ENCODE peak calls at places on chromosomes 1 and 21, in nine cellular contexts. P is mammary epithelial cell; A is stimulated activated CD8-positive, alpha-beta memory T cell treated with anti-CD3 and anti-CD28 coated beads, Interleukin-4, amount 100 ng/mL, for 4 hours; R is caudate nucleus; C is neural crest cell; N is NCI-H1105; M is T-helper 1 cell; I is NCI-H774; E is NCI-H748 treated with DMSO at 0.1 percent for 48 hours. B is an unnamed sample.

GRCh38 chr1:9653783-9654517 is 2.4 kb downstream of the PIK3CD start:
- DNase-seq in C (no peak), R (no peak), P (no peak), N (no peak), A (no peak), M (no peak), E (no peak), I (no peak), B (no peak)

GRCh38 chr1:20386682-20387081 is 96.0 kb downstream of the VWA5B1 start:
- DNase-seq in I (no peak), E (no peak), R (peak), C (no peak), P (no peak), N (peak), M (no peak), A (no peak), B (no peak)

GRCh38 chr1:37989381-37989930 is 366 bp downstream of the SF3A3 start:
- DNase-seq in P (peak), N (no peak), M (no peak), C (no peak), E (no peak), A (no peak), R (no peak), I (peak), B (peak)

GRCh38 chr1:234835239-234835638 is 225.3 kb upstream of the IRF2BP2 start:
- DNase-seq in N (no peak), A (no peak), P (no peak), E (no peak), I (no peak), C (no peak), M (no peak), R (no peak), B (no peak)

GRCh38 chr1:30929135-30929889 is 20.8 kb upstream of the SDC3 start:
- DNase-seq in P (peak), M (no peak), R (no peak), N (peak), I (peak), E (no peak), A (no peak), C (peak), B (peak)

GRCh38 chr1:16944038-16944437 is 22.3 kb downstream of the CROCC start:
- DNase-seq in I (no peak), N (no peak), M (no peak), P (no peak), A (no peak), E (no peak), C (no peak), R (no peak), B (no peak)

GRCh38 chr1:85581138-85581801 is 709 bp downstream of the CCN1 start:
- DNase-seq in P (peak), I (peak), R (no peak), N (peak), C (peak), A (no peak), E (peak), M (no peak), B (peak)

GRCh38 chr21:35989185-35989735 is 71.1 kb downstream of the SETD4 start:
- DNase-seq in R (no peak), C (no peak), M (no peak), N (no peak), I (no peak), E (no peak), P (peak), A (no peak), B (no peak)

GRCh38 chr1:169676001-169676400 is 35.4 kb downstream of the SELL start:
- DNase-seq in C (no peak), M (no peak), I (no peak), E (no peak), P (peak), A (no peak), N (no peak), R (no peak), B (no peak)

GRCh38 chr1:230905733-230906132 is 37.4 kb upstream of the C1orf198 start:
- DNase-seq in A (no peak), M (no peak), I (no peak), N (no peak), E (no peak), R (no peak), C (no peak), P (no peak), B (no peak)

GRCh38 chr1:222441006-222441620 is 106.8 kb downstream of the HHIPL2 start:
- DNase-seq in M (no peak), I (no peak), A (no peak), P (no peak), R (no peak), N (no peak), E (no peak), C (no peak), B (no peak)

GRCh38 chr1:161727343-161727924 is 6.1 kb downstream of the FCRLB start:
- DNase-seq in I (no peak), A (peak), E (no peak), C (no peak), P (peak), N (no peak), R (no peak), M (no peak), B (no peak)

GRCh38 chr1:71656902-71657301 is 576.1 kb upstream of the ZRANB2 start:
- DNase-seq in P (no peak), A (no peak), C (no peak), N (no peak), I (no peak), E (no peak), R (no peak), M (no peak), B (no peak)

GRCh38 chr1:206772228-206773002 is at the start of gene IL10:
- DNase-seq in N (no peak), E (no peak), C (no peak), I (no peak), M (no peak), P (no peak), A (no peak), R (peak), B (no peak)

GRCh38 chr1:152143147-152143845 is 15.7 kb downstream of the RPTN start:
- DNase-seq in I (no peak), M (no peak), C (no peak), N (no peak), A (no peak), P (no peak), E (no peak), R (no peak), B (no peak)

GRCh38 chr1:147842578-147842977 is 60.0 kb upstream of the GJA8 start:
- DNase-seq in M (no peak), R (no peak), P (no peak), E (no peak), N (no peak), C (no peak), I (no peak), A (no peak), B (no peak)

GRCh38 chr1:44842763-44843655 is at the start of gene PTCH2:
- DNase-seq in R (no peak), A (no peak), C (peak), I (peak), P (peak), M (no peak), N (peak), E (peak), B (peak)

GRCh38 chr1:173113015-173113741 is 62.4 kb upstream of the TNFSF18 start:
- DNase-seq in A (no peak), P (peak), I (no peak), N (no peak), C (no peak), M (no peak), E (no peak), R (no peak), B (no peak)

GRCh38 chr1:16129316-16129715 is 26.6 kb downstream of the EPHA2 start:
- DNase-seq in R (no peak), C (no peak), A (no peak), P (no peak), E (no peak), I (no peak), M (no peak), N (no peak), B (no peak)

GRCh38 chr1:37391181-37391949 is 83.0 kb upstream of the ZC3H12A start:
- DNase-seq in A (no peak), N (peak), M (no peak), I (peak), R (no peak), E (peak), P (no peak), C (no peak), B (no peak)

GRCh38 chr1:22709891-22710687 is 550 bp upstream of the EPHB2 start:
- DNase-seq in C (peak), P (peak), N (peak), I (no peak), R (peak), M (no peak), A (no peak), E (peak), B (peak)

GRCh38 chr1:18578271-18578670 is 52.4 kb upstream of the PAX7 start:
- DNase-seq in A (no peak), M (no peak), I (no peak), R (no peak), C (no peak), E (no peak), P (no peak), N (no peak), B (no peak)

GRCh38 chr21:35005825-35006224 is 43.3 kb downstream of the RUNX1 start:
- DNase-seq in R (no peak), N (no peak), C (no peak), M (no peak), A (no peak), E (no peak), I (no peak), P (no peak), B (no peak)

GRCh38 chr1:192108143-192108542 is 50.1 kb upstream of the RGS18 start:
- DNase-seq in C (no peak), R (no peak), I (no peak), P (no peak), M (no peak), A (no peak), N (no peak), E (no peak), B (no peak)